ENCODE peak calls at places on chromosomes 2 and 18, in seven cellular contexts. B, R, I, A, D, S and C are unnamed samples.

GRCh38 chr18:44697315-44697714 is 16.6 kb downstream of the SETBP1 start:
- DNase-seq in A (no peak), B (no peak), D (no peak), I (no peak), S (no peak), R (no peak), C (no peak)

GRCh38 chr2:9748586-9748985 is 94.7 kb upstream of the TAF1B start:
- DNase-seq in S (no peak), R (no peak), A (no peak), D (no peak), I (no peak), B (no peak), C (no peak)

GRCh38 chr2:97781981-97782380 is 68.6 kb downstream of the ZAP70 start:
- DNase-seq in B (no peak), D (no peak), I (no peak), S (peak; percentile 71), A (no peak), R (no peak), C (no peak)

GRCh38 chr2:235493775-235494715 is at the start of gene AGAP1:
- DNase-seq in S (peak; percentile 90), A (peak; percentile 92), R (peak; percentile 91), D (peak; percentile 82), I (peak; percentile 93), B (peak; percentile 80), C (peak; percentile 90)

GRCh38 chr2:40384714-40385113 is 67.2 kb downstream of the SLC8A1 start:
- DNase-seq in R (no peak), D (no peak), S (no peak), B (peak; percentile 92), I (no peak), A (no peak), C (no peak)

GRCh38 chr18:21439453-21439852 is 161.1 kb downstream of the ESCO1 start:
- DNase-seq in D (no peak), B (peak; percentile 59), R (no peak), A (no peak), S (peak; percentile 47), I (no peak), C (no peak)

GRCh38 chr2:167005096-167005495 is 116.8 kb downstream of the XIRP2 start:
- DNase-seq in S (no peak), B (peak; percentile 69), R (no peak), D (no peak), I (no peak), A (no peak), C (no peak)

GRCh38 chr2:233358864-233359386 is 4.6 kb downstream of the DGKD start:
- DNase-seq in I (no peak), S (no peak), B (no peak), D (no peak), R (no peak), A (no peak), C (no peak)

GRCh38 chr2:223944704-223945531 is at the start of gene WDFY1:
- DNase-seq in S (peak; percentile 94), A (peak; percentile 87), R (peak; percentile 91), D (peak; percentile 75), B (peak; percentile 86), I (peak; percentile 90), C (peak; percentile 94)

GRCh38 chr18:3214855-3215637 is 4.7 kb downstream of the MYOM1 start:
- DNase-seq in A (no peak), S (no peak), I (no peak), R (no peak), D (no peak), B (no peak), C (no peak)

GRCh38 chr2:5803547-5803946 is 111.4 kb downstream of the SOX11 start:
- DNase-seq in R (no peak), B (peak; percentile 89), A (no peak), D (no peak), I (no peak), S (no peak), C (no peak)

GRCh38 chr18:71784777-71785176 is 759.4 kb downstream of the CBLN2 start:
- DNase-seq in A (no peak), B (no peak), S (no peak), R (no peak), D (peak; percentile 5), I (no peak), C (no peak)

GRCh38 chr2:190537765-190538164 is 3.2 kb upstream of the NEMP2 start:
- DNase-seq in R (no peak), B (peak; percentile 24), S (no peak), A (no peak), I (no peak), D (no peak), C (no peak)

GRCh38 chr2:219433666-219434467 is 776 bp upstream of the SPEG start:
- DNase-seq in A (no peak), R (no peak), D (peak; percentile 72), I (no peak), S (no peak), B (peak; percentile 71), C (no peak)

GRCh38 chr2:207252979-207253640 is 87.4 kb upstream of the KLF7 start:
- DNase-seq in A (no peak), B (peak; percentile 53), D (no peak), S (no peak), I (no peak), R (no peak), C (no peak)

GRCh38 chr18:23401400-23402347 is 51.4 kb upstream of the RIOK3 start:
- DNase-seq in R (peak; percentile 87), I (peak; percentile 56), S (peak; percentile 72), B (peak; percentile 73), A (peak; percentile 17), D (no peak), C (peak; percentile 35)

GRCh38 chr2:212854766-212855165 is 296.6 kb downstream of the IKZF2 start:
- DNase-seq in R (no peak), B (no peak), A (no peak), I (no peak), S (no peak), D (no peak), C (no peak)

GRCh38 chr2:144475044-144475443 is 44.9 kb downstream of the ZEB2 start:
- DNase-seq in S (no peak), D (no peak), B (no peak), A (no peak), I (no peak), R (no peak), C (no peak)

GRCh38 chr2:134119672-134120159 is 134.2 kb upstream of the MGAT5 start:
- DNase-seq in S (peak; percentile 96), I (peak; percentile 92), R (peak; percentile 96), A (peak; percentile 91), B (peak; percentile 92), D (peak; percentile 79), C (peak; percentile 96)

GRCh38 chr2:104521247-104521646 is 332.7 kb upstream of the POU3F3 start:
- DNase-seq in B (no peak), S (no peak), R (no peak), D (no peak), I (no peak), A (no peak), C (no peak)

GRCh38 chr2:43309935-43310334 is 83.5 kb upstream of the ZFP36L2 start:
- DNase-seq in S (no peak), D (no peak), R (no peak), B (no peak), I (no peak), A (no peak), C (no peak)

GRCh38 chr2:225806105-225806504 is 406.6 kb downstream of the NYAP2 start:
- DNase-seq in R (no peak), I (no peak), D (no peak), A (no peak), S (no peak), B (peak; percentile 42), C (no peak)

GRCh38 chr2:176101862-176102261 is 2.3 kb downstream of the HOXD12 start:
- DNase-seq in R (no peak), D (no peak), I (no peak), S (no peak), A (no peak), B (no peak), C (no peak)
- H3K27me3 ChIP-seq in R (peaks cover 84% of the 10 kb centered on the region), D (peaks cover 87% of the 10 kb centered on the region), I (peaks cover 65% of the 10 kb centered on the region), S (no peaks in the 10 kb centered on the region), A (no peaks in the 10 kb centered on the region), B (peaks cover 97% of the 10 kb centered on the region), C (peaks cover 25% of the 10 kb centered on the region)

GRCh38 chr18:13726228-13726971 is at the start of the genes FAM210A and RNMT:
- DNase-seq in R (peak; percentile 97), S (peak; percentile 98), I (peak; percentile 96), A (peak; percentile 95), B (peak; percentile 96), D (peak; percentile 83), C (peak; percentile 98)
- TF ChIP-seq POLR2A in R (peak; percentile 81), S (peak; percentile 59), I (no peak), A (peak; percentile 40), B (peak; percentile 96), D (peak; percentile 86), C (peak; percentile 72)

DNA sequence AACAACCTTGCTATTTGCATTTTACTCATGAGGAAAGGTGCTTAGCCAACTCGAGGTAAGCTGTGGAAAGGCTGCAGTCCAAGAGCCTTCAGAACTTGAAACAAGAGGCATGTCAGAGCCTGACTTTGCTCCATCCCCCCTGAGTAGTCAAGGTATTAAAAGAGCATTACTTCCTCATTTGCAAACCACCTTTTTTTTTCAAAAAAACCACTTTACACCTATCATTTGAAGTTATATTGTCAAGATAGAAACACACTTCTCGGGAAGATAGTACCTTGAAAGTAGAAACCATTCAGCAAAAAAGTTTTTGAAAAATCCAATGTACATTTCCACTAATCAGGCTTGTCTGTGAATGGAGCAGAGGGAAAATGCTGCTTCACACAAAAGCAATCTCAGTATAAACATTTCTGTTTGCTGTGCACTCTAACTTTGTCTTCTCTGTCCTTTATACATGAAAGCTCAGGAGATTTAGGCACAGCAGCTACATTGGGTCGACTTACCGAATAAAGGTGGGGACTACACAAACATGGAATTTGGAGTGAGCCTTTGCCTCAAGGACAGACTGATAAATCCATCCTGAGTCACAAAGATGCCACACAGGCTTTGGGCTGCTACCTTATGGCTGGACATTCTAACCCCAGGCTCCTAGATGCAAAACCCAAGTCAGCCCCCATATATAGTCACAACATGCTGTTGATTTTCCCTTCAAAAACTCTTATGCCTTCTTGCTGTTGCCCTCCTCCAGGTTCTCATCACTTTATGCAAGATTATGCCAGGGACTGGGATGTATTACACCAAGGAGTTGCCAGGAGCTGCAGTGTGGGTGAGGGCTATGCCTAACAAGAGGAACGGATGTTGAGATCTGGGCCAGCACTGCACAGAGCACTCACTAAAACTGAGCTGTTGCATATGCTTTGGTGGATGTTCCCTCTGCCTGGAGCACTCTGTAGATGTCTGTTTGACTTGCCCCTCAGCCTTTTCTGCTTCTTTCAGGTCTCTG is 41.4 kb upstream of the EML4 start:
- DNase-seq in I (no peak), D (no peak), S (peak; percentile 71), A (no peak), B (no peak), R (peak; percentile 19), C (no peak)
- H3K4me1 ChIP-seq in I (peaks cover 32% of the 10 kb centered on the region), D (peaks cover 9% of the 10 kb centered on the region), S (peaks cover 44% of the 10 kb centered on the region), A (peaks cover 4% of the 10 kb centered on the region), B (peaks cover 28% of the 10 kb centered on the region), R (peaks cover 53% of the 10 kb centered on the region), C (peaks cover 7% of the 10 kb centered on the region)

DNA sequence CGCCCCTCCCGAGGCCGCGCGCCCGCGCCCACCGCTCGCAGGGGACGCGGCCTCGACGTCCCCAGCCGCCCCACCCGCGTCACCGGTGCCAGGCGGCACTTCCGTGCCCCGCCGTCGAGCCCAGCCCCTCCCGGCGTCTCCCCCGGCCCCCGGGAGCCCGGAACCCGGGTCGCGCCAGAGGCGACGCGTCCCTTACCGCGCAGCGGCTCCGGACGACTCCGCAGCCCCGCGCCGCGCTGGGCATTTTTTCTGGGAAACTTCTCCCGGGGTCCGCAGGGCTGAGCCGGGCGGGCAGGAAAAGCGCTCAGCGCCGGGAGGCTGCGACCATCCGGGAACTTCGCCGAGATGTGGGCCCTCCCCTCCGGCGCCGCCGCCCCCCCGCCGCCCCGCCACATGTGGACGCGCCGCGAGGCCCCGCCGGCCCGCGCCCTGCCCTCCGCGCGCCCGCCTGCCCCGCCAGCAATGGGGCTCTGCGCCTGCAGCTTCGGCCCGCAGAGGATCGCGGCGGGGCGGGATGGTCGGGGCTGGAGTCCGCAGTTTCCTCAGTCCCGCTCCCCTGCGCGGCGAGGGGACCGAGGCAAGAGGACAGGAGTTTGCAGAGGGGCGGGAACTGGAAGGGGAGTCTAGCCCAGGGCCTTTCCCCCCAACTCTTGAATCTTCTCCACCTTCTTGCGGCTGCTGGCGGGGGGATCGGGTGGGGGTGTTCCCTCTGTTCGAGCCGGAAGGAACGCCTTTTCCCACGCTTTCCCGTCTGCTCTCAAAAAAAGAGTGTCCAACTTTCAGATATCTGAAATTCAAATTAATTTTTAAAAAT is 81.5 kb downstream of the CHRNA1 start:
- DNase-seq in S (peak; percentile 83), B (peak; percentile 59), D (no peak), I (peak; percentile 61), R (peak; percentile 74), A (peak; percentile 67), C (peak; percentile 66)
- H3K27me3 ChIP-seq in S (no peaks in the 10 kb centered on the region), B (no peaks in the 10 kb centered on the region), D (peaks cover 35% of the 10 kb centered on the region), I (no peaks in the 10 kb centered on the region), R (no peaks in the 10 kb centered on the region), A (no peaks in the 10 kb centered on the region), C (no peaks in the 10 kb centered on the region)